ENCODE peak calls at places on chromosomes 13 and 19, in seven cellular contexts. H, Z, J, L, V, F and A are unnamed samples.

GRCh38 chr13:112888238-112889111 is 80.5 kb upstream of the MCF2L start:
- DNase-seq in H (peak; percentile 54), Z (no peak), J (peak; percentile 60), L (no peak), V (no peak), F (no peak), A (no peak)

GRCh38 chr13:71240906-71241305 is 626.1 kb downstream of the DACH1 start:
- DNase-seq in H (no peak), Z (no peak), J (no peak), L (no peak), V (no peak), F (no peak), A (no peak)

GRCh38 chr19:55418185-55418584 is 10.6 kb upstream of the UBE2S start:
- DNase-seq in H (no peak), Z (no peak), J (no peak), L (peak; percentile 91), V (peak; percentile 54), F (peak; percentile 65), A (peak; percentile 73)

GRCh38 chr13:110116072-110116487 is 190.9 kb downstream of the COL4A1 start:
- DNase-seq in H (peak; percentile 82), Z (no peak), J (peak; percentile 81), L (peak; percentile 60), V (peak; percentile 67), F (no peak), A (peak; percentile 60)

GRCh38 chr19:38070573-38070972 is 153.4 kb downstream of the DPF1 start:
- DNase-seq in H (no peak), Z (no peak), J (peak; percentile 12), L (peak; percentile 88), V (no peak), F (no peak), A (no peak)

GRCh38 chr13:25608181-25608580 is 236.4 kb downstream of the ATP8A2 start:
- DNase-seq in H (no peak), Z (no peak), J (no peak), L (no peak), V (no peak), F (no peak), A (no peak)

GRCh38 chr19:3671680-3672574 is 28.3 kb downstream of the PIP5K1C start:
- DNase-seq in H (no peak), Z (no peak), J (no peak), L (peak; percentile 20), V (no peak), F (no peak), A (no peak)

GRCh38 chr13:112688560-112689497 is 1.0 kb upstream of the ATP11A start:
- DNase-seq in H (no peak), Z (peak; percentile 66), J (no peak), L (no peak), V (peak; percentile 90), F (no peak), A (peak; percentile 27)

GRCh38 chr19:51571599-51571998 is 516 bp downstream of the ZNF175 start:
- DNase-seq in H (no peak), Z (no peak), J (no peak), L (peak; percentile 12), V (no peak), F (no peak), A (no peak)

GRCh38 chr13:97914537-97914936 is 38.9 kb upstream of the IPO5 start:
- DNase-seq in H (no peak), Z (no peak), J (no peak), L (peak; percentile 70), V (no peak), F (no peak), A (no peak)

GRCh38 chr13:44573790-44574465 is 2.2 kb downstream of the TSC22D1 start:
- DNase-seq in H (no peak), Z (no peak), J (no peak), L (peak; percentile 67), V (no peak), F (no peak), A (no peak)

GRCh38 chr19:43438291-43439162 is 23.8 kb downstream of the TEX101 start:
- DNase-seq in H (peak; percentile 67), Z (no peak), J (no peak), L (peak; percentile 67), V (peak; percentile 49), F (no peak), A (peak; percentile 65)

GRCh38 chr19:42431486-42431885 is 4.3 kb upstream of the LIPE start:
- DNase-seq in H (no peak), Z (no peak), J (no peak), L (no peak), V (no peak), F (no peak), A (no peak)
- H3K4me1 ChIP-seq in H (peaks cover 7% of the 10 kb centered on the region), Z (no peaks in the 10 kb centered on the region), J (no peaks in the 10 kb centered on the region), L (no peaks in the 10 kb centered on the region), V (peaks cover 8% of the 10 kb centered on the region), F (peaks cover 5% of the 10 kb centered on the region), A (peaks cover 5% of the 10 kb centered on the region)

DNA sequence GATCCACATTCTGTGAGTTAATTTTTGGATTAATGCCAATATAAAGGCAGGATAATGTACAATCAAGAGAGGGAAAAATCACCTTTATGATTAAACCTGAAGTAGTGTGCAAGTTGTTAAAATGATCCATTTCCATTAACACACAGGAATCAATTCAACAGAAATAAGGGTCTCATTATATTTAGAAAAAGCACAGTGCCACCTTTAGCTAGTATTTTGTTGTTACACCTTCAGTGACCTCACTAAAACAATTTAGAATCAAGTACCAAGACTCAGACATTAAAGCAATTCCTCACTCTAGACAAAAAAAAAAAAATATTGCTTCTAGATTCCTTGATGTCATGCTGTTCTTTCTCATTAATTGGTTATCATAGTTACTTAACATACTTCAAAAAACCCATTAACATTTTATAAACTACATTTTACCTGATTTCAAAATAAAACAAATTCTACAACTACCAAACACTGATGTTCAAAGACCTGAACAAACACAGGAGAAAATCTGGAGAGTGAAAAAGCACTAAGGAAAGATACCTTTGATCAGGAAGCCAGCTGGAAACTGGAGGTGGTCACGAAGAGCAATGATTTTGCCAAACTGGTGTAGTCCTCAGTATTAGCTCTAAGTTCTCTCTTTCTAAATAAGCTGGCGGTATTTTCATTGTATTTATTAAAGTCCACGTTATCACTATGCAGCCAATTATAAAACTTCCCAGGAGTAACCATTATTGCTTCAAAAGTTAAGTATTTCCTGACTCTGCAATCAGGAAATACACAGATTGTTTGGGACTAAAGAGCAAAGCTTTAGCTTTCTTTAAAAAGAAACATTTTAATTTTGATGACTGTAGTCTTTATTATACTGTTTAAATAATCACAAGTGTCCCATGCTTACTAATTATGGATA is 115.3 kb downstream of the TBC1D4 start:
- DNase-seq in H (no peak), Z (no peak), J (no peak), L (no peak), V (no peak), F (no peak), A (no peak)
- TF ChIP-seq CTCF in H (no peak), Z (no peak), J (no peak), L (no peak), V (no peak), F (no peak), A (no peak)

GRCh38 chr13:75789451-75790197 is 153.5 kb downstream of the LMO7 start:
- DNase-seq in H (no peak), Z (no peak), J (no peak), L (no peak), V (no peak), F (no peak), A (no peak)
- H3K27ac ChIP-seq in H (peak overlapping the region; percentile 66), Z (peak overlapping the region; percentile 54), J (no peak overlapping the region), L (peak overlapping the region; percentile 30), V (peak overlapping the region; percentile 9), F (no peak overlapping the region), A (no peak overlapping the region)

DNA sequence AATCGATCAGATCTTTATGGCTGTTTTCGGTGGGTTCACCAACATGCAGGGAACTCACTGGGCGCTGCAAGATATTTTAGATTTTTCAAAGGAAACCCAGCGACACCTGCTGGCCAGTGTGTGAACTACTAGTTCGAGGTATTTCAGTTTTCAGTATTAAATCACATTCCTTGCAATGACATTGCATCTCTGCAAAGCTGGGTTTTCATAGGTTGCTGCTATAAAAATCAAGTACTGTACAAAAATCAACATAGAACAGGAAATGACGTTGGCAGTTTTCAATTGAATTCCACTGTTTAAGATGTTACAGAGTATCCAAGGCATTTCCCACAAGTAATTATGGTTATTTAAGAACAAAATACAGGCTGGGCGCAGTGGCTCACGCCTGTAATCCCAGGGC is 17.6 kb downstream of the LIG1 start:
- DNase-seq in H (no peak), Z (peak; percentile 72), J (peak; percentile 41), L (peak; percentile 75), V (peak; percentile 58), F (peak; percentile 64), A (peak; percentile 60)
- H3K4me1 ChIP-seq in H (no peaks in the 10 kb centered on the region), Z (no peaks in the 10 kb centered on the region), J (no peaks in the 10 kb centered on the region), L (no peaks in the 10 kb centered on the region), V (no peaks in the 10 kb centered on the region), F (no peaks in the 10 kb centered on the region), A (no peaks in the 10 kb centered on the region)

GRCh38 chr19:40524655-40525054 is 52.0 kb upstream of the SHKBP1 start:
- DNase-seq in H (no peak), Z (no peak), J (no peak), L (no peak), V (no peak), F (no peak), A (no peak)

GRCh38 chr19:40519352-40520322 is 52.8 kb downstream of the SPTBN4 start:
- DNase-seq in H (no peak), Z (no peak), J (no peak), L (peak; percentile 40), V (no peak), F (peak; percentile 25), A (peak; percentile 27)

GRCh38 chr19:40524133-40524549 is 52.5 kb upstream of the SHKBP1 start:
- DNase-seq in H (no peak), Z (no peak), J (no peak), L (no peak), V (no peak), F (no peak), A (no peak)

GRCh38 chr19:40523322-40524047 is 53.2 kb upstream of the SHKBP1 start:
- DNase-seq in H (no peak), Z (no peak), J (peak; percentile 93), L (peak; percentile 44), V (peak; percentile 68), F (peak; percentile 89), A (peak; percentile 79)

DNA sequence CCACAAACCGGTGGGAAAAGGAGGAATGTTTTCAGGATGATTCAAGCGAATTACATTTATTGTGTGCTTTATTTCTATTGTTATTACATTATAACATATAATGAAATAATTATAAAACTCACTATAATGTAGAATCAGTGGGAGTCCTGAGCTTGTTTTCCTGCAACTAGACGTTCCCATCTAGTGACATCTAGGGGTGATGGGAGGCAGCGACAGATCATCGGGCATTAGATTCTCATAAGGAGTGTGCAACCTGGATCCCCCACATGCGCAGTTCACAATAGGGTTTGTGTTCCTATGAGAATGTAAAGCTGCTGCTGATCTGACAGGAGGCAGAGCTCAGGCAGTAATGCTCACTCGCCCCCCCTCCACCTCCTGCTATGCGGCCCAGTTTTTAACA is 54.5 kb downstream of the SPTBN4 start:
- DNase-seq in H (no peak), Z (no peak), J (no peak), L (peak; percentile 29), V (no peak), F (peak; percentile 27), A (no peak)
- TF ChIP-seq CTCF in H (no peak), Z (peak; percentile 21), J (no peak), L (peak; percentile 41), V (no peak), F (no peak), A (no peak)